ENCODE peak calls at places on chromosomes 12 and 14, in five cellular contexts. M is heart left ventricle, J is A549, S is stomach, P is IMR-90. B is an unnamed sample.
A peak's percentile ranks its signal among the peaks of the same experiment; 100 is the strongest.

GRCh38 chr14:36194645-36195044 is 18.1 kb upstream of the PTCSC3 start:
- DNase-seq in S (no peak), P (no peak), J (no peak), M (no peak), B (no peak)

GRCh38 chr12:93741741-93742085 is 64.5 kb downstream of the CRADD start:
- DNase-seq in J (peak; percentile 25), S (no peak), M (no peak), P (no peak), B (no peak)

GRCh38 chr14:80624581-80624980 is 317.0 kb downstream of the CEP128 start:
- DNase-seq in S (no peak), M (no peak), J (no peak), P (peak; percentile 13), B (no peak)

GRCh38 chr14:92340938-92341337 is 18.0 kb downstream of the SLC24A4 start:
- DNase-seq in M (no peak), P (no peak), J (no peak), S (no peak), B (no peak)

GRCh38 chr14:36207500-36207899 is 31.0 kb upstream of the PTCSC3 start:
- DNase-seq in S (no peak), M (no peak), P (peak; percentile 10), J (peak; percentile 12), B (no peak)

GRCh38 chr12:27422697-27423096 is 23.8 kb upstream of the SMCO2 start:
- DNase-seq in P (no peak), M (no peak), S (no peak), J (peak; percentile 10), B (no peak)

GRCh38 chr14:20617138-20618003 is 24.1 kb downstream of the OR6S1 start:
- DNase-seq in M (no peak), P (no peak), J (no peak), S (no peak), B (no peak)

GRCh38 chr14:103496776-103497175 is 25.9 kb downstream of the CKB start:
- DNase-seq in S (no peak), M (no peak), P (peak; percentile 33), J (no peak), B (no peak)

GRCh38 chr12:13093191-13093849 is 10.1 kb downstream of the GSG1 start:
- DNase-seq in M (no peak), J (no peak), S (no peak), P (peak; percentile 62), B (no peak)

GRCh38 chr12:93802293-93802692 is 125.1 kb downstream of the CRADD start:
- DNase-seq in J (no peak), P (no peak), M (no peak), S (no peak), B (no peak)

GRCh38 chr14:59918824-59919581 is 941 bp upstream of the LRRC9 start:
- DNase-seq in S (no peak), J (peak; percentile 35), P (peak; percentile 18), M (peak; percentile 26), B (no peak)

GRCh38 chr14:87994974-87995373 is 2.0 kb upstream of the GALC start:
- DNase-seq in S (no peak), J (no peak), P (no peak), M (no peak), B (no peak)

GRCh38 chr12:97169922-97170321 is 262.9 kb downstream of the NEDD1 start:
- DNase-seq in S (no peak), M (no peak), P (no peak), J (no peak), B (no peak)

GRCh38 chr12:97835541-97835940 is 372.9 kb downstream of the RMST start:
- DNase-seq in J (no peak), P (no peak), S (no peak), M (no peak), B (no peak)

GRCh38 chr14:101112351-101113107 is 209.0 kb upstream of the RTL1 start:
- DNase-seq in P (no peak), M (no peak), S (peak; percentile 18), J (no peak), B (no peak)

GRCh38 chr14:93285048-93285447 is 47.8 kb downstream of the BTBD7 start:
- DNase-seq in P (peak; percentile 31), S (no peak), M (no peak), J (no peak), B (no peak)

GRCh38 chr12:114665411-114666181 is 18.4 kb downstream of the TBX3 start:
- DNase-seq in M (no peak), P (no peak), J (no peak), S (no peak), B (no peak)

GRCh38 chr12:74334770-74335169 is 202.9 kb upstream of the ATXN7L3B start:
- DNase-seq in S (no peak), P (peak; percentile 6), M (no peak), J (peak; percentile 41), B (no peak)

GRCh38 chr14:94638961-94639817 is 27.0 kb downstream of the SERPINA3 start:
- DNase-seq in S (no peak), M (no peak), J (no peak), P (no peak), B (no peak)

GRCh38 chr12:15591811-15592210 is 197.4 kb downstream of the EPS8 start:
- DNase-seq in P (no peak), J (no peak), S (no peak), M (no peak), B (no peak)

GRCh38 chr12:127723236-127723635 is 543.7 kb upstream of the TMEM132C start:
- DNase-seq in S (no peak), M (no peak), P (no peak), J (no peak), B (no peak)

GRCh38 chr14:24233538-24233866 is 773 bp downstream of the GMPR2 start:
- DNase-seq in J (peak; percentile 21), M (no peak), S (no peak), P (no peak), B (no peak)

GRCh38 chr12:75960086-75960910 is 71.3 kb downstream of the PHLDA1 start:
- DNase-seq in S (peak; percentile 83), J (no peak), M (no peak), P (peak; percentile 18), B (no peak)

GRCh38 chr14:35051796-35052195 is 5.7 kb downstream of the FAM177A1 start:
- DNase-seq in M (no peak), S (no peak), J (peak; percentile 34), P (peak; percentile 24), B (no peak)

GRCh38 chr12:62215506-62215905 is 44.7 kb upstream of the USP15 start:
- DNase-seq in J (no peak), S (no peak), M (no peak), P (no peak), B (no peak)

DNA sequence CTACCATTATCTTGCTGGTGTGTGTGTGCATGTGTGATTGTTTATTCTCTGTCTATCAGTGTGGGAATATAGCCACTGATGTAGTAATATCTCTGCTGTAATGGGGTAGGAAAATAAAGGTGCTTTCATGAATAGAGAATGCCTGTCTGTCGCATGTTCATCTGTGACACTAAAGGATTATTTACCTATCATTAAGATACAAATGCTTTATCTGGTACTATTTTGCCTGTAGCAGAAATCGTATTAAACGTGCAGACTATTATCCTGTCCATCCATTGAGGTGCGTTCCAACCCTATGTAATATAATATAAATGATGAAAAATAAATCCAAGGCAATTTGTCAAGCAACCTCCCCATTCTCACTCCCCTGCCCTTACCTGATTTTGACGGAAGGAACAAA is 1215.1 kb downstream of the BCL11B start:
- DNase-seq in S (no peak), P (no peak), M (no peak), J (no peak), B (no peak)
- H3K4me3 ChIP-seq in S (no peak overlapping the region), P (no peak overlapping the region), M (no peak overlapping the region), J (no peak overlapping the region), B (no peak overlapping the region)

GRCh38 chr12:101981868-101982267 is 79.9 kb downstream of the WASHC3 start:
- DNase-seq in P (no peak), S (no peak), J (no peak), M (no peak), B (no peak)

DNA sequence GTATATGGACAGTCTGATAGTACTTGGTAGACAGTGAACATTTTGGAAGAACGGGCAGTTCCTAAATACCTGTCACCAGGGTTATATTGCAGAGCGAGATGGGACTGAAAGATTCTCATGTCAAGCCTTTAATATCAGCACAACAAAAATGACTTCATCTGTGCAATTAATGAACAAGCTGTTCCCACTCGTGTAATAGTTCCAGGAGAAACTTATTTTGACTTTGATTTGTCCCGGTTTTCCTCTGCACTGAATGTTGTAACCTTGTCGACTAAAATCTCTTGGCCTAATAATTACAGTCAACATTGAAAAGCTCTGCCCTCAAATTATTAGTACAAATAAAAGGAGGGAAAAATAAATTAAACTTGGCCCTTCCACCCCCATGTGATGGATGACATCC is 79.5 kb downstream of the WASHC3 start:
- DNase-seq in P (no peak), M (no peak), S (no peak), J (no peak), B (no peak)
- TF ChIP-seq CTCF in P (no peak), M (no peak), S (no peak), J (no peak), B (no peak)

GRCh38 chr12:2841056-2841455 is 6.2 kb upstream of the NRIP2 start:
- DNase-seq in M (no peak), S (no peak), P (no peak), J (no peak), B (no peak)

GRCh38 chr12:2844786-2845185 is 10.0 kb upstream of the NRIP2 start:
- DNase-seq in M (no peak), S (no peak), P (peak; percentile 18), J (no peak), B (no peak)

GRCh38 chr12:2842948-2843347 is 8.1 kb upstream of the NRIP2 start:
- DNase-seq in M (no peak), J (no peak), S (no peak), P (no peak), B (no peak)

GRCh38 chr12:2845280-2845679 is 10.4 kb upstream of the NRIP2 start:
- DNase-seq in S (no peak), P (peak; percentile 85), J (no peak), M (peak; percentile 68), B (no peak)
- TF ChIP-seq POLR2A in S (no peak), P (no peak), J (no peak), M (no peak), B (no peak)

GRCh38 chr12:53591301-53592206 is 34.6 kb downstream of the ATF7 start:
- DNase-seq in M (no peak), J (no peak), P (no peak), S (no peak), B (no peak)
- H3K4me3 ChIP-seq in M (no peak overlapping the region), J (no peak overlapping the region), P (no peak overlapping the region), S (no peak overlapping the region), B (no peak overlapping the region)

GRCh38 chr12:68334136-68334535 is 2.0 kb upstream of the MDM1 start:
- DNase-seq in S (no peak), J (peak; percentile 60), P (no peak), M (no peak), B (no peak)
- TF ChIP-seq CTCF in S (no peak), J (peak; percentile 36), P (no peak), M (no peak), B (no peak)

GRCh38 chr12:6341439-6342139 is at the start of gene TNFRSF1A:
- DNase-seq in P (peak; percentile 85), M (peak; percentile 87), S (peak; percentile 75), J (peak; percentile 91), B (no peak)
- TF ChIP-seq POLR2A in P (no peak), M (peak; percentile 61), S (no peak), J (peak; percentile 58), B (peak; percentile 78)

B was measured in esophagus squamous epithelium.